ENCODE peak calls at places on chromosomes 4 and X, in six cellular contexts. T is tibial artery, E is fibroblast of mammary gland, I is astrocyte of the cerebellum, L is A549, S is glutamatergic neuron. A is an unnamed sample.

GRCh38 chr4:179353791-179354190 is 1911.6 kb upstream of the AGA start:
- DNase-seq in T (no peak), E (no peak), I (no peak), L (no peak), S (no peak), A (no peak)

GRCh38 chr4:109040441-109040840 is 262.0 kb downstream of the COL25A1 start:
- DNase-seq in T (no peak), E (peak), I (no peak), L (no peak), S (no peak), A (no peak)

GRCh38 chr4:140645614-140646412 is 77.1 kb upstream of the UCP1 start:
- DNase-seq in T (no peak), E (no peak), I (no peak), L (no peak), S (no peak), A (no peak)

GRCh38 chr4:88054909-88055308 is 47.5 kb downstream of the PKD2 start:
- DNase-seq in T (no peak), E (peak), I (no peak), L (peak), S (peak), A (peak)

GRCh38 chrX:108224727-108225455 is 133.3 kb downstream of the ATG4A start:
- DNase-seq in T (no peak), E (peak), I (peak), L (peak), S (peak), A (peak)

GRCh38 chrX:72348247-72348979 is 42.7 kb upstream of the CITED1 start:
- DNase-seq in T (no peak), E (no peak), I (no peak), L (no peak), S (no peak), A (no peak)

GRCh38 chrX:107673933-107674479 is 45.7 kb downstream of the PRPS1 start:
- DNase-seq in T (peak), E (peak), I (no peak), L (no peak), S (peak), A (no peak)

GRCh38 chr4:128916832-128917231 is 107.3 kb downstream of the JADE1 start:
- DNase-seq in T (peak), E (no peak), I (no peak), L (no peak), S (no peak), A (no peak)

GRCh38 chr4:4502694-4503311 is 39.0 kb downstream of the STX18 start:
- DNase-seq in T (no peak), E (no peak), I (peak), L (no peak), S (no peak), A (no peak)

GRCh38 chr4:106694232-106694631 is 325.7 kb upstream of the GIMD1 start:
- DNase-seq in T (no peak), E (no peak), I (no peak), L (no peak), S (no peak), A (no peak)

GRCh38 chrX:139784788-139785187 is 76.8 kb upstream of the MCF2 start:
- DNase-seq in T (no peak), E (no peak), I (no peak), L (no peak), S (no peak), A (no peak)

GRCh38 chr4:84451546-84451945 is 47.5 kb downstream of the NKX6-1 start:
- DNase-seq in T (no peak), E (peak), I (no peak), L (no peak), S (no peak), A (no peak)

GRCh38 chr4:15976456-15977096 is 13.6 kb upstream of the FGFBP2 start:
- DNase-seq in T (no peak), E (peak), I (no peak), L (no peak), S (peak), A (no peak)

GRCh38 chrX:132169554-132169953 is 41.7 kb upstream of the FRMD7 start:
- DNase-seq in T (no peak), E (no peak), I (no peak), L (no peak), S (no peak), A (no peak)

GRCh38 chrX:413322-414201 is 26.9 kb upstream of the PPP2R3B start:
- DNase-seq in T (peak), E (no peak), I (no peak), L (no peak), S (no peak), A (peak)

GRCh38 chr4:160373911-160374310 is 1271.0 kb downstream of the RAPGEF2 start:
- DNase-seq in T (no peak), E (no peak), I (no peak), L (no peak), S (no peak), A (no peak)

GRCh38 chrX:13398073-13398823 is 78.4 kb upstream of the ATXN3L start:
- DNase-seq in T (peak), E (peak), I (peak), L (peak), S (no peak), A (no peak)

GRCh38 chrX:123399709-123400108 is 215.6 kb downstream of the GRIA3 start:
- DNase-seq in T (no peak), E (peak), I (no peak), L (no peak), S (no peak), A (no peak)

GRCh38 chrX:13468096-13468495 is 101.3 kb upstream of the EGFL6 start:
- DNase-seq in T (no peak), E (no peak), I (no peak), L (no peak), S (no peak), A (no peak)

GRCh38 chr4:147310312-147310711 is 170.6 kb upstream of the EDNRA start:
- DNase-seq in T (no peak), E (no peak), I (no peak), L (no peak), S (no peak), A (peak)

GRCh38 chr4:101252721-101253120 is 94.6 kb downstream of the PPP3CA start:
- DNase-seq in T (no peak), E (peak), I (no peak), L (no peak), S (no peak), A (no peak)

GRCh38 chr4:168942985-168943384 is 67.1 kb downstream of the CBR4 start:
- DNase-seq in T (no peak), E (peak), I (no peak), L (no peak), S (no peak), A (no peak)

GRCh38 chr4:5780831-5781480 is 70.0 kb downstream of the EVC start:
- DNase-seq in T (no peak), E (peak), I (no peak), L (no peak), S (no peak), A (no peak)

GRCh38 chrX:20913760-20914159 is 460.5 kb upstream of the CNKSR2 start:
- DNase-seq in T (no peak), E (peak), I (no peak), L (no peak), S (no peak), A (peak)

GRCh38 chrX:148459343-148459742 is 41.1 kb upstream of the AFF2 start:
- DNase-seq in T (no peak), E (no peak), I (no peak), L (no peak), S (no peak), A (no peak)

GRCh38 chrX:41337140-41337539 is 3.2 kb downstream of the DDX3X start:
- DNase-seq in T (no peak), E (no peak), I (no peak), L (no peak), S (no peak), A (no peak)

GRCh38 chr4:115781528-115782146 is 668.2 kb upstream of the NDST4 start:
- DNase-seq in T (no peak), E (no peak), I (no peak), L (no peak), S (no peak), A (no peak)

GRCh38 chrX:140040397-140040796 is 75.1 kb upstream of the CXorf66 start:
- DNase-seq in T (no peak), E (no peak), I (no peak), L (no peak), S (no peak), A (no peak)

GRCh38 chr4:128600996-128601857 is 208.3 kb upstream of the JADE1 start:
- DNase-seq in T (peak), E (peak), I (peak), L (peak), S (no peak), A (no peak)

GRCh38 chr4:123599920-123600394 is 203.4 kb downstream of the SPRY1 start:
- DNase-seq in T (peak), E (peak), I (peak), L (no peak), S (peak), A (peak)

GRCh38 chr4:122503214-122503613 is 46.7 kb upstream of the IL2 start:
- DNase-seq in T (no peak), E (no peak), I (no peak), L (no peak), S (no peak), A (no peak)

GRCh38 chr4:152095701-152096070 is 334.9 kb upstream of the GATB start:
- DNase-seq in T (no peak), E (peak), I (no peak), L (no peak), S (no peak), A (no peak)

GRCh38 chr4:25799522-25799921 is 63.3 kb downstream of the SEL1L3 start:
- DNase-seq in T (no peak), E (no peak), I (no peak), L (no peak), S (no peak), A (no peak)

GRCh38 chr4:166252487-166253402 is 379.7 kb downstream of the TLL1 start:
- DNase-seq in T (no peak), E (peak), I (no peak), L (no peak), S (no peak), A (no peak)

GRCh38 chrX:9988762-9989161 is 21.6 kb downstream of the CLDN34 start:
- DNase-seq in T (no peak), E (peak), I (no peak), L (peak), S (no peak), A (no peak)

DNA sequence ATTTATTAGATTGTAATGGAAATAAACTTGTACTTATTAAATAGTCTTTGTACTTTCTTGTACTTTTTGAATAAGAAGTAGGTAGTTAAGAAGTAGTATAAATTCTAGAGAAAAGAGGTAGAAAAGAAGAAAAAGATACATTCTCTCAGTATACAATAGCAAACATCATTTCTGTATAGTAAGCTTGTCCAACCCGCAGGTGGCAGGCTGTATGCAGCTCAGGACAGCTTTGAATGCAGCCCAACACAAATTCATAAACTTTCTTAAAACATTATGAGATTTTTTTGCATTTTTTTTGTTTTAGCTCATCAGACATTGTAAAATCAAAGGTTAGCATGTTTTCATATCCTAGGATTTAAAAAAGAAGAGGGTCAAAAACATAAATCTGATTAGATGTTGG is 441.6 kb downstream of the DTHD1 start:
- DNase-seq in T (no peak), E (no peak), I (no peak), L (no peak), S (no peak), A (no peak)
- TF ChIP-seq CTCF in T (no peak), E (no peak), I (no peak), L (no peak), S (no peak), A (no peak)

GRCh38 chrX:68824565-68825125 is 4.2 kb upstream of the EFNB1 start:
- DNase-seq in T (no peak), E (no peak), I (no peak), L (no peak), S (no peak), A (no peak)

GRCh38 chrX:68823413-68824151 is 5.2 kb upstream of the EFNB1 start:
- DNase-seq in T (no peak), E (no peak), I (no peak), L (no peak), S (no peak), A (no peak)

GRCh38 chrX:68821616-68822015 is 7.2 kb upstream of the EFNB1 start:
- DNase-seq in T (no peak), E (no peak), I (no peak), L (no peak), S (no peak), A (no peak)

GRCh38 chrX:68824152-68824433 is 4.7 kb upstream of the EFNB1 start:
- DNase-seq in T (no peak), E (no peak), I (no peak), L (no peak), S (no peak), A (no peak)

DNA sequence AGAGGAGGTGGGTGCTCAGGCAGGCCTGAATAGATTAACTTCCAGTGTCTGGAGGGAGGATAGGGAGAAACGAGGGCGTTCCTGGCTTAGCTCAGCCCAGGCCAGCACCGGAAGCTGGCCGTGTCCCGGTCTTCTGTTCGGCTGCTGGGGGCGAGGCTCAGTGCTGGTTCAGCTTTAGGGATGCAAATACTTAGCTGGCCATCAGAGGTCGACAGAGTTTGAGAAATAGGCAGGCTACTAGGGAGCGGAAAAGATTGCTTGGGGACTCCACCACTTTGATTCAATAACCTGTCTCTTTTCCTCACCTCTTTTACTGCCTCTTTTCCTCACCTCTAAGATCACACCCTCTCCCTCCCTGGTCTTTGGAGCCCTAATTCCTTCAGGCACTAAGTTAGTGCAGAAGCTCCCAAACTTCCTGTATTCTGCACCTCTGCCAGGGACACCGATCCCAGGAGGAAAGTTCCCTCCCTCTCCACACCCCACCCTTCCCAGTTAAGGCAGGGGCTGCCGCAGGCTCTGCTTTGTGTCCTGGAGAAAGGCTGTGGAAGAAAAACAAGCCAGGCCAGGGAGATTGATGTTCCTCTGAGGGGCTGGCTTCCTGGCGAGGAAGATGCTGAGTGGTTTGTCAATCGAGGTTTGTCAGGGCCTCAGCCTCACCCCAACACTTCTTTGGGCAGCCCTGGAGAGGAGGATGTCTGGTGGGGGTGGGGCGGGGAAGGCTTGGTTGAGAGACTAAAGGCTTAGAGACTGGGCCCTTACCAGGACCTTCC is 6.0 kb upstream of the EFNB1 start:
- DNase-seq in T (peak), E (peak), I (no peak), L (peak), S (peak), A (peak)
- TF ChIP-seq CTCF in T (peak), E (peak), I (peak), L (peak), S (no peak), A (peak)

GRCh38 chrX:65706041-65706828 is 38.8 kb downstream of the MSN start:
- DNase-seq in T (peak), E (peak), I (no peak), L (peak), S (no peak), A (no peak)
- TF ChIP-seq CTCF in T (no peak), E (no peak), I (no peak), L (no peak), S (no peak), A (no peak)

DNA sequence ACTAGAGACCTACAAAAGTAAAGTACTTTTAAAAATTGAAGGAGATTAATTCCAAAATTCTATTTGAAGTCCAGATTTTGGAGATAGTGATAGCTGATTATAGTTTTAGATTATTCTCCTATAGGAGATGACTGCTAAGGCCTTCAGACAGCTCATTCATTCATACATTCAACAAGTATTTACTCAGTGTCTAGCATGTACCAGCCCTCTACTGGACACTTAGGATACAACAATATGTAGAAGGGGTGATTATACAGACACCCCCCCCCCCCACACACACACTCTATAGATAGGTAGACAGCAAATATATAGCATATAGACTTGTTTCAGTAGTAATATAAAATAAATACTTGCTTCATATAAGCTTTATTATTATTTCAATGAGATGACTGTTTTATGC is 60.4 kb upstream of the TAF9B start:
- DNase-seq in T (no peak), E (peak), I (no peak), L (peak), S (no peak), A (no peak)
- TF ChIP-seq CTCF in T (no peak), E (peak), I (no peak), L (peak), S (peak), A (peak)

GRCh38 chr4:73127839-73128448 is 58.4 kb upstream of the COX18 start:
- DNase-seq in T (no peak), E (peak), I (no peak), L (peak), S (peak), A (no peak)
- TF ChIP-seq CTCF in T (no peak), E (peak), I (peak), L (peak), S (peak), A (peak)

GRCh38 chr4:185229021-185229818 is 19.8 kb downstream of the SNX25 start:
- DNase-seq in T (no peak), E (no peak), I (no peak), L (no peak), S (no peak), A (no peak)

GRCh38 chr4:185227713-185228278 is 18.4 kb downstream of the SNX25 start:
- DNase-seq in T (no peak), E (no peak), I (no peak), L (no peak), S (no peak), A (no peak)

GRCh38 chr4:185224597-185224996 is 15.2 kb downstream of the SNX25 start:
- DNase-seq in T (no peak), E (no peak), I (no peak), L (no peak), S (no peak), A (no peak)

GRCh38 chr4:185222598-185222997 is 13.2 kb downstream of the SNX25 start:
- DNase-seq in T (no peak), E (peak), I (no peak), L (no peak), S (no peak), A (no peak)

GRCh38 chr4:185227131-185227551 is 17.7 kb downstream of the SNX25 start:
- DNase-seq in T (no peak), E (no peak), I (no peak), L (no peak), S (no peak), A (no peak)
- TF ChIP-seq CTCF in T (no peak), E (peak), I (peak), L (no peak), S (no peak), A (peak)

GRCh38 chr4:94757192-94758140 is at the start of gene BMPR1B:
- DNase-seq in T (no peak), E (peak), I (peak), L (no peak), S (peak), A (peak)
- TF ChIP-seq CTCF in T (no peak), E (no peak), I (peak), L (peak), S (no peak), A (no peak)

GRCh38 chr4:105196523-105197145 is 50.0 kb downstream of the TET2 start:
- DNase-seq in T (no peak), E (peak), I (no peak), L (peak), S (no peak), A (no peak)
- TF ChIP-seq CTCF in T (no peak), E (peak), I (peak), L (no peak), S (no peak), A (peak)

DNA sequence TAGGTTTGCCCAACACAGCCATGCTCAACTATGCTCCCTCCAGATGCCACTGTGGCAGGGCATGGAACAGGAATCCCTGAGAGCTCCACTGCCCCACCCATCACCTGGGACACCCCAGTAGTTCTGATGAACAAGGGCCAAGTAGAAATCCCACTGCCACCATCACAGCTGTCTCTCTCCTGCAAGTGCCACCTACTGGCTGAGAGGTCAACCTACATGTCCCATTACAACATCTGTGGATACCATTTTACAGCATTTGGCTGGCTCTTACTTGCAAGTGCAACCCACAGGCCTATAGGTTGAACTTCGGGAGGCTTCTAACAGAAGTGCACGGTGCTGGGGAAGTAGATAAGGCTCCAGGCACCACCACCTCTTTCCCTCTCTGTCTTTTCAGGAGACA is 142.5 kb downstream of the CXXC4 start:
- DNase-seq in T (no peak), E (no peak), I (no peak), L (no peak), S (no peak), A (no peak)
- TF ChIP-seq CTCF in T (no peak), E (peak), I (no peak), L (no peak), S (no peak), A (peak)